ENCODE peak calls at places on chromosomes 13 and 19, in eight cellular contexts. N, W, I, Z, Q, S, C and G are unnamed samples.

GRCh38 chr19:46351241-46352041 is 4.6 kb downstream of the PPP5C start:
- DNase-seq in C (no peak), I (no peak), Z (peak), Q (peak), W (peak), N (peak), S (no peak), G (peak)

GRCh38 chr19:41551212-41551610 is 24.8 kb upstream of the CEACAM21 start:
- DNase-seq in W (no peak), Q (no peak), S (no peak), C (no peak), I (no peak), N (no peak), Z (no peak), G (no peak)

GRCh38 chr13:46295531-46296464 is 84.1 kb downstream of the LRRC63 start:
- DNase-seq in N (peak), W (peak), I (no peak), S (no peak), Z (peak), Q (no peak), C (no peak), G (peak)

GRCh38 chr19:35673121-35673804 is 6.9 kb downstream of the UPK1A start:
- DNase-seq in I (peak), Q (no peak), C (no peak), N (no peak), Z (peak), W (peak), S (no peak), G (peak)

GRCh38 chr13:51523082-51523518 is 61.2 kb upstream of the WDFY2 start:
- DNase-seq in C (no peak), Q (no peak), Z (peak), S (no peak), I (no peak), N (peak), W (peak), G (peak)

GRCh38 chr19:53786744-53787143 is 37.4 kb downstream of the NLRP12 start:
- DNase-seq in S (no peak), I (no peak), C (no peak), W (no peak), Z (no peak), Q (no peak), N (no peak), G (no peak)

GRCh38 chr13:37202264-37202663 is 96.8 kb upstream of the CSNK1A1L start:
- DNase-seq in I (no peak), C (no peak), N (no peak), Z (no peak), S (no peak), W (peak), Q (no peak), G (no peak)

GRCh38 chr19:34308381-34309367 is 54.3 kb downstream of the GARRE1 start:
- DNase-seq in I (no peak), C (no peak), Q (no peak), N (peak), Z (no peak), W (peak), S (no peak), G (no peak)

GRCh38 chr13:68124437-68125086 is 894.4 kb upstream of the PCDH9 start:
- DNase-seq in Q (no peak), N (no peak), W (no peak), Z (no peak), I (no peak), S (no peak), C (no peak), G (no peak)

DNA sequence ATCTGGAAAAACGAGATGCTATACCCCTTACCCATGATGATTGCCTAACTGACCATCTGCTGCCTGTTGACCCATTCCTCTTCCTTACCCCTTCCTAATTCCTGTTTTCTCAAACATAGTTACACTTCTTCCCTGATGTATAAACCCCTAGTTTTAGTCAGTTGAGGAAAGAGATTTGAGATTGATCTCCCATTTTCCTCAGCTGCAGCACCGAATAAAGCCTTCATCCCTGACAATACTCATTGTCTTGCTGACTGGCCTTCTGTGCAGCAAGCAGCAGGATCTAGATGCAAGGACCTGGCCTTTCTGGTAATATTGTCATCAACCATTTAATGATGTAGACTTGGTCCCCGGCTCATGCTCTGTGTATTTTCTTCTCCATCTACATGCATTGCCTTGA is 999 bp upstream of the ZNF264 start:
- DNase-seq in C (no peak), Z (no peak), I (no peak), S (no peak), N (no peak), Q (no peak), W (no peak), G (no peak)
- H3K4me3 ChIP-seq in C (no peak), Z (no peak), I (no peak), S (no peak), N (no peak), Q (no peak), W (no peak), G (no peak)

DNA sequence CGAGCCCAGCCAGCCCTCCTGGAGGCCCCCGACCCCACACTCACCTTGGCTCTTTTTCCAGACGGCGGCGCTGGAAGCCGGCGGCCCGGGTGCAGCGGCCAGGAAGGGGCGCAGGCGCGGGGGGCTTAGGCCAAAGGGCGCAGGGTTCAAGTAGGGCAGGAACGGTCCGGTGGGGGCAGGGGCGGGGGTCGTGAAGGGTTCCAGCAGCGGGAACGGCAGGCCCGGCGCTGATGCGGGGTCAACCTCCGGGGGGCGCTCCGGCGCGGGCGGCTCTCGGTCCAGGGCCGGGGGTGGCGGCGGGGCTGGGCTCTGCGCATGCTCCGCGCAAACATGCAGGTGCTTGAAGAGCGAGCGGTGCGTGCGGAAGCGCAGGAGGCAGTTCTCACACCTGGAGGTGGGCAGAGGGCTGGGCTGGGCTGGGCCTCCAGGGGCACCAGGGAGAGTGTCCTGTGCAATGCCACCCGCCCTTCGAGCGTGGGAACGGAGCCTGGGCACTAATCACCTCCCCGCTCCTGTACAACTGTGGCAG is 2.3 kb downstream of the ZNF414 start:
- DNase-seq in W (no peak), I (no peak), Q (no peak), C (no peak), S (no peak), N (no peak), Z (no peak), G (no peak)
- TF ChIP-seq CTCF in W (no peak), I (no peak), Q (no peak), C (no peak), S (no peak), N (no peak), Z (no peak), G (no peak)

DNA sequence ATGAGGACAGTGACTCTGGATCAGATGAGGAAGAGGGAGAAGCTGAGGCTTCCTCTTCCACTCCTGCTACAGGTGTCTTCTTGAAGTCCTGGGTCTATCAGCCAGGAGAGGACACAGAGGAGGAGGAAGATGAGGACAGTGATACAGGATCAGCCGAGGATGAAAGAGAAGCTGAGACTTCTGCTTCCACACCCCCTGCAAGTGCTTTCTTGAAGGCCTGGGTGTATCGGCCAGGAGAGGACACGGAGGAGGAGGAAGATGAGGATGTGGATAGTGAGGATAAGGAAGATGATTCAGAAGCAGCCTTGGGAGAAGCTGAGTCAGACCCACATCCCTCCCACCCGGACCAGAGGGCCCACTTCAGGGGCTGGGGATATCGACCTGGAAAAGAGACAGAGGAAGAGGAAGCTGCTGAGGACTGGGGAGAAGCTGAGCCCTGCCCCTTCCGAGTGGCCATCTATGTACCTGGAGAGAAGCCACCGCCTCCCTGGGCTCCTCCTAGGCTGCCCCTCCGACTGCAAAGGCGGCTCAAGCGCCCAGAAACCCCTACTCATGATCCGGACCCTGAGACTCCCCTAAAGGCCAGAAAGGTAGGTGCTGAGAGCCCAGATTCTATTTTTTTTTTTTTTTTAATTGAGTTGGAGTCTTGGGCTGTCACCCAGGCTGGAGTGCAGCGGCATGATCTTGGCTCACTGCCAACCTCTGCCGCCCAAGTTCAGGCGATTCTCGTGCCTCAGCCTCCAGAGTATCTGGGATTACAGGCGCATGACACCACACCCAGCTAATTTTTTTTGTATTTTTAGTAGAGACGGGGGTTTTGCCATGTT is 2.3 kb downstream of the PPP1R15A start:
- DNase-seq in I (no peak), S (no peak), Q (no peak), C (no peak), W (peak), N (peak), Z (no peak), G (peak)
- H3K4me3 ChIP-seq in I (peak), S (peak), Q (peak), C (no peak), W (peak), N (peak), Z (peak), G (peak)

DNA sequence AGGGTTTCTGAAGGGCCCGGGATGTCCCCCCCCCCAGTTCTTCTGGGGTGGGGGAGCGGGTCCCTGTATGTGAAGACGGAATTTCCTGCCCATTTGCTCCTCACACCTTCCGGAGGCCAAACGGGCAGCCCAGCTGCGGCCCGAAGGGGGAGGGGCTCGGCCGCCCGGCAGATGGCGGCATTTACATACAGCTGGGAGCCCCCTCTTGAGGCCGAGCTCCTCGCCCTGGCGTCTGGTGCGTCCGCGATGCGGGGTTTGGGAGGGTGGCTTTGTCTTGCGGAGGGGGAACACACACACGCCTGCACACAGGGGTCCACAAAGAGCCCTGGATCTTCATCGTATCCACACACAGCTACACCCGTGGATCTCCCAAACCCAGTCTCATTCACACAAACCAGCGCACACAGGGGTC is 891 bp upstream of the DLL3 start:
- DNase-seq in Q (no peak), I (peak), W (no peak), S (no peak), Z (no peak), N (peak), C (peak), G (peak)
- TF ChIP-seq CTCF in Q (no peak), I (peak), W (peak), S (peak), Z (peak), N (peak), C (peak), G (peak)

GRCh38 chr13:52749446-52749845 is 9.8 kb upstream of the CNMD start:
- DNase-seq in S (no peak), I (no peak), C (peak), Z (no peak), Q (no peak), N (no peak), W (no peak), G (no peak)
- H3K4me3 ChIP-seq in S (no peak), I (no peak), C (no peak), Z (no peak), Q (no peak), N (no peak), W (no peak), G (no peak)

DNA sequence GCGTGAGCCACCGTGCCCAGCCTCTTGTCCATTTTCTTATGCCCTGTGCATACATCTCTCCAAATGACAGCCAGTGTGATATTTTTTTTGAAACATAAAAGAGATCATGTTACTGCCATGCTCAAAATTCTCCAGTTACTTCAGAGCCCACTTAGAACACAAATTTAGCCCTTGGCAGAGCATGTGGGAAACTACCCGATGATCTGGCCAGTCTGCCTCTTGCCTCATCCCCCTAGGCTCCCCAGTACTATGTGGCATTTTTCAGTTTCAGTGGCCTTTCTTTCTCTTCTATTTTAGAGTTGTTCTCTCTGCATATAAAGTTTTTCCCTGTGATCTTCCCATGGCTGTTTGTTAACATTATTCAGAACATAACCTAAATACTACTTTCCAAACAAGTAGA is 323.0 kb downstream of the GPC5 start:
- DNase-seq in C (no peak), W (no peak), S (no peak), Q (no peak), I (peak), N (no peak), Z (no peak), G (no peak)
- TF ChIP-seq CTCF in C (no peak), W (no peak), S (no peak), Q (no peak), I (no peak), N (no peak), Z (no peak), G (no peak)

DNA sequence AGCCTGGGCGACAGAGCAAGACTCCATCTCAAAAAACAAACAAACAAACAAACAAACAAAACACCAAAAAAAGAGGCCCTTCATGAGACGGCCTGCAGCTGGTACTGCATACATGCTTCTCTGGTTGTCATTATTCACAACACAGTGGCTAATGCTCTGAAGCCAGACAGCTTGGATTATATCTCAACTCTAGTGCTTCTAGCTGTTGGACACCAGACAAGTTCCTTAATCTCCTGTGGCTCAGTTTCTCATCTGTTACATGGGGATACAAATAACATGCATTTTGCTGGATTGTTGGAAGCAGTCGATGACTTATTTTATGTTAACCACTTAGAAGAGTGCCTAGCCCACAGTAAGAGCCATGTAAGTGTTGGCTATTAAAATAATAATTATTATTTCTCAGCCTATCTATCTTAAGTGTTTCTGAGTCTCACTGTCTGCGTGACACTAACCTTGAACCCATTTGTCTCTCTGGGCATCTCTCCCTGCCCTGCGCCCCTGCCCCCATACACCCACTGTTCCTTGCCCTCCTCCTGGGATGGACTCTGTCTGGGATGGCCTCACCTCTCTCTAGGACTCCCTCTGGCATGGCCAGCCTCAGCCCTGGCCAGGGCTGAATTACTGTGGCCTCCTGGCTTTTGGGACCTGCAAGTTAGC is 3.1 kb upstream of the JUNB start:
- DNase-seq in I (no peak), W (no peak), Q (no peak), N (peak), Z (no peak), S (no peak), C (no peak), G (no peak)
- H3K4me3 ChIP-seq in I (no peak), W (peak), Q (peak), N (no peak), Z (peak), S (peak), C (peak), G (no peak)

DNA sequence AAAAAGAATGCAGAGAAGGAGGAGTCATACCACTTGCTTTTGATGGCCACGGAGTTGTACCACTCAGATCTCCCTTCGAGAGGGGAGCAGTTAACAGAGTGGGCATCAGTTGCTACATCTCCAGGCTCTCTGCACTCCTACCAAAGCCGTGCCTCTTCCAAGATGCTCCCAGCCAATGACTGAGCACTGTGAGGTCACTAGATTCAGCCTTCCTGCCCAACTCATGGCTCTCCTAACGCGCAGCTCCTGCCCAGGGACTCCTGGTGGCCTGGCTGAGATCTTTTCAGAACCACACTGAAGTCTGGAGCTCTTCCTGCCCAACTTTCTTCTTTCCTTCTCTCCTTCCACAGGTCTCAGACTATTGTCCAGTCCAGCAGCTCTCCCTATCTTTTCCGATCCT is 66.7 kb downstream of the LHFPL6 start:
- DNase-seq in I (no peak), Q (no peak), N (no peak), Z (no peak), W (no peak), S (no peak), C (no peak), G (no peak)
- TF ChIP-seq CTCF in I (no peak), Q (no peak), N (no peak), Z (no peak), W (no peak), S (no peak), C (no peak), G (no peak)

GRCh38 chr13:84096221-84096620 is 213.9 kb upstream of the SLITRK1 start:
- DNase-seq in C (no peak), S (no peak), Q (no peak), Z (no peak), I (no peak), N (no peak), W (peak), G (peak)
- H3K4me3 ChIP-seq in C (no peak), S (no peak), Q (no peak), Z (no peak), I (no peak), N (no peak), W (no peak), G (no peak)

GRCh38 chr13:71672527-71672926 is 194.5 kb downstream of the DACH1 start:
- DNase-seq in I (no peak), N (no peak), Z (no peak), C (no peak), S (no peak), Q (no peak), W (no peak), G (peak)

GRCh38 chr13:71677114-71677513 is 189.9 kb downstream of the DACH1 start:
- DNase-seq in Z (no peak), I (no peak), S (no peak), C (no peak), N (no peak), W (no peak), Q (no peak), G (no peak)

GRCh38 chr13:71674776-71675352 is 192.1 kb downstream of the DACH1 start:
- DNase-seq in S (no peak), Z (no peak), N (no peak), W (no peak), C (no peak), I (no peak), Q (no peak), G (no peak)
- TF ChIP-seq CTCF in S (no peak), Z (no peak), N (peak), W (no peak), C (peak), I (no peak), Q (no peak), G (peak)